ENCODE peak calls at places on chromosomes 12 and 14, in four cellular contexts. Y, W, O and D are unnamed samples.

GRCh38 chr14:37559386-37559785 is 35.7 kb downstream of the FOXA1 start:
- DNase-seq in Y (no peak), W (no peak), O (no peak), D (no peak)

GRCh38 chr12:42094277-42094676 is 50.4 kb downstream of the GXYLT1 start:
- DNase-seq in Y (peak), W (no peak), O (no peak), D (peak)

GRCh38 chr14:59085207-59085739 is 103.2 kb upstream of the DAAM1 start:
- DNase-seq in Y (no peak), W (no peak), O (no peak), D (no peak)

GRCh38 chr12:120944645-120945217 is 33.6 kb upstream of the HNF1A start:
- DNase-seq in Y (no peak), W (no peak), O (peak), D (peak)

GRCh38 chr12:9928607-9929006 is 3.6 kb downstream of the CLEC2A start:
- DNase-seq in Y (no peak), W (no peak), O (no peak), D (no peak)

GRCh38 chr12:94074970-94075695 is 73.2 kb upstream of the PLXNC1 start:
- DNase-seq in Y (peak), W (peak), O (peak), D (peak)

GRCh38 chr14:96538663-96539317 is 36.6 kb downstream of the PAPOLA start:
- DNase-seq in Y (no peak), W (no peak), O (no peak), D (no peak)

GRCh38 chr14:92560106-92560865 is 46.7 kb downstream of the RIN3 start:
- DNase-seq in Y (no peak), W (no peak), O (no peak), D (no peak)

GRCh38 chr12:45725631-45726593 is 3.6 kb upstream of the ARID2 start:
- DNase-seq in Y (no peak), W (no peak), O (no peak), D (peak)

GRCh38 chr12:67413577-67413976 is 144.4 kb downstream of the CAND1 start:
- DNase-seq in Y (no peak), W (no peak), O (no peak), D (no peak)

GRCh38 chr14:69055125-69055524 is 76.0 kb upstream of the ACTN1 start:
- DNase-seq in Y (no peak), W (no peak), O (no peak), D (no peak)

GRCh38 chr12:104356231-104357115 is 52.9 kb downstream of the EID3 start:
- DNase-seq in Y (no peak), W (no peak), O (no peak), D (no peak)

GRCh38 chr14:105067140-105067968 is 2.1 kb upstream of the GPR132 start:
- DNase-seq in Y (no peak), W (no peak), O (no peak), D (no peak)

GRCh38 chr14:104082807-104083206 is 2.7 kb upstream of the ASPG start:
- DNase-seq in Y (no peak), W (peak), O (peak), D (no peak)

GRCh38 chr12:116697305-116698130 is 40.4 kb downstream of the SPRING1 start:
- DNase-seq in Y (peak), W (no peak), O (no peak), D (peak)

GRCh38 chr14:74658535-74659130 is 46.6 kb upstream of the LTBP2 start:
- DNase-seq in Y (no peak), W (no peak), O (no peak), D (no peak)

GRCh38 chr14:77615231-77616132 is 955 bp downstream of the SPTLC2 start:
- DNase-seq in Y (no peak), W (no peak), O (no peak), D (peak)

GRCh38 chr14:77613207-77613606 is 3.2 kb downstream of the SPTLC2 start:
- DNase-seq in Y (no peak), W (no peak), O (no peak), D (peak)

GRCh38 chr14:77618381-77618780 is 1.9 kb upstream of the SPTLC2 start:
- DNase-seq in Y (no peak), W (no peak), O (no peak), D (no peak)

GRCh38 chr14:77616133-77616453 is 344 bp downstream of the SPTLC2 start:
- DNase-seq in Y (no peak), W (no peak), O (no peak), D (no peak)

GRCh38 chr14:77616454-77617229 is at the start of gene SPTLC2:
- DNase-seq in Y (peak), W (peak), O (peak), D (peak)
- TF ChIP-seq POLR2A in Y (peak), W (peak), O (no peak), D (peak)

GRCh38 chr14:60324837-60325236 is 75.8 kb downstream of the PPM1A start:
- DNase-seq in Y (no peak), W (no peak), O (no peak), D (no peak)

GRCh38 chr14:60326274-60326673 is 77.3 kb downstream of the PPM1A start:
- DNase-seq in Y (no peak), W (no peak), O (no peak), D (no peak)

GRCh38 chr14:60328588-60328987 is 79.6 kb downstream of the PPM1A start:
- DNase-seq in Y (no peak), W (no peak), O (no peak), D (no peak)

GRCh38 chr14:60331201-60332045 is 82.4 kb downstream of the PPM1A start:
- DNase-seq in Y (peak), W (peak), O (peak), D (peak)

DNA sequence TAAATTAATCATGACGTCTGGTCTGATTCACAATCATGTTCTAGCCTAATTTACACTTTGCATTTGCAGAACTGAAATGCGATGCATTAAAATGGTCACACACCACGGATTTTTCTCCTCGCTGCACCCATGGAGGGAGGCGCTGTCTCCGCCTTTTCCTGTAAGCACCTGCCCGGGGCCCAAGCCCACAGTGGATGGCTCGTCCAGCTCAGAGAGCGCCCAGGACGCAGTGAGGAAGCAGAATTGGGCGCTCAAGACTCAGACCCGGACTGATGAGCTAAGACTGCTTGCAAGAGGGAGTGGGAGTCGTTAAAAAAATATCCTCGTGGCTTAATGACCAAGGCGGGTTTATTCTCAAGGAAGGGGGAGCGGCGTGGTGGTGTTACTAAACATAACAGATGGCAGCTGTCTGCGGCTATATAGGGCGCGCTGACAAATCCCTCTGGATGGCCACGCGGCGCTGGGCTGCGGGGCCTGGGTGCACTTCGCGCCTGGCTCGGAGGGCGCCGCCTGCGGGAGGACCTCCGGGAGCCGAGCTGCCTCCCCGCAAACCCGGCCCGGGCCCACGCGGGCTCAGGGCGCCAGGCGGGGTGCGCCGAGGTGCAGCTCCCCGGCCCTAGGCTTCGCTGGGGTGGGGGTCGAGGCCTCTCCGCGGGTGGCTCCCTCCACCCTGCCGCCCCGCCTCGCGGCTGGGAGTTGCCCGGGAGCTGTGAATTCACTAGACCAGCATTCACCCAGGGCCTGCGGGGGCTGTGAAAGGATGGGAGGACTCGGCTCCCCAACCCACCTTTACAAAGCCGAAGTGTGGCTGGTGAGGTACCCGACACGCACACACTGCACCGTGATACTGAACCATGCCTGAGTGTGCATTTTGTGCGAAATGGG is 78.7 kb downstream of the PPM1A start:
- DNase-seq in Y (no peak), W (no peak), O (peak), D (peak)
- TF ChIP-seq POLR2A in Y (no peak), W (no peak), O (no peak), D (no peak)

DNA sequence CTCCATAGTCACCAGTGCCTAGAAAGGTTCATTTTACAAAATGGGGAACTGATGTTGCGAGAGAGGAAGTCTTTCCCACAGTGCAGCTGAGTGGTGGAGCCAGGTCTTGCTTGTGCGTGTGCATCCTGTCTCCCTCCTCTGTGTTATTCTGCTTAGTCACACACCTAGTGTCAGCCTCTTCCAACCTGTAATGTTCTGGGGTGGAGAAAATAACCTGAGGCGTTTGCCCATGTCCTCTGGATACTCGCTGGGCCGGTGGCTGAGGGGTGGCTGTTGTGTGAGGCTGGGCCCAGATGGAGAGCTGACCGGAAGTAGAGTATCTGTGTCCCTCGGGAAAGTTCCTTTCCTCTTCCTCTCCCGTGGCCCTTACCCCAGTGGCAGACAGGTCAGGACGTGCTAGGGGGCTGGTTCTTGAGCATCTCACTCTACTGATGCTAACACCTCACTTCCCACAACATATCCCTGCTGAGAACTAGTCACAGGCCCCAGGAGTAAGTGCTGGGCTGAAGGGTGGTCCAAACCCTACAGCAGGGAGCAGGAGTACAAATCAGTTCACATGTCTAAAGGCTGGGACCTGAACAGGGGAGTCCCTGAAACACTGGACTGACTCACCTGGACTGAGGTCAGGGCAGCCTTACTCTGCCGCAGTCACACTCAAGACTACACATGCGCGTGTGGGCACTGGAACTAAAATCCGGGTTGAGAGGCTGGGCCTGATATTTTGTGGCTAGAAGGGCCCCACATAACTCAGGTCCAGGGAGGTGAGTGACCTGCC is 7.0 kb downstream of the MLF2 start:
- DNase-seq in Y (no peak), W (no peak), O (no peak), D (no peak)
- TF ChIP-seq POLR2A in Y (no peak), W (no peak), O (no peak), D (no peak)

DNA sequence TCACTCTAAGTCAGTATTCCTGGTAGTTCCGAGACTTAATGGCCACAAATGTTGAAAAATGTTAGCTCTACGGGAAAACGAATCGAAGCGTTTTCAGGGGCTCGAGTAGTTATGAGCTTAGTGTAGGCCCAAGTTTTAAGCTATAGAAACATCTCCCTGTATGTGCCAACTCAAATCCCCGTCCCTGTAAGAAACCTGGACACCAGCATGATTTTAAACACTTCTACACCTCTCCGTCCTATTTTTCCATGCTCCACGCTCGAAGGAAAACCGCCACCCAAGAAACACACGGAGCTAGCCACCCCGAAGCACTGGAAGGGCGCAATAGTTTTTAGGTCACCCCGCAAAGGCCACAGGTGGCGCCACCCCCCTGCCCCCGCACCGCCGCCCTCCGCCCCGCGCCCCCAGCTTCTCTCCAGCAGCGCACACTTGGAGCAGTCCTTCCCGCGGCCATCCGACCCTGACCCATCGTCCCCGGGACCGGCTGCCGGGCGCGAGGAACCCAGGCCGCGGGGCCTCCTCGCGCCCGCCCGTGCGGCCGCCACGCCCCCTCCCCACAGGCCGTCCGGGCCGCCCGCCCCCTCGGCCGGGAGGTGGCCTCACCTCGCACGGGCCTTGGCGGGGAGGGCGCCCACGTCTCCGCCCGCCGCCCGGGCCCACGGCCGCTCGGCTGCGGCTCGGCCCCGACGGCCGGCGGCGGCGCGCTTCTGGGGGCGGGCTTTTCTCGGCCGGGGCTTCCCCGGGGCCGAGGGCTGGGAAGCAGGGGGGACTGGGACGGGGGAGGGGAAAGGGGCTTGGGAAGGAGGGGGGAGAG is 519 bp downstream of the R3HDM2 start:
- DNase-seq in Y (no peak), W (peak), O (peak), D (peak)
- TF ChIP-seq POLR2A in Y (no peak), W (no peak), O (no peak), D (peak)

DNA sequence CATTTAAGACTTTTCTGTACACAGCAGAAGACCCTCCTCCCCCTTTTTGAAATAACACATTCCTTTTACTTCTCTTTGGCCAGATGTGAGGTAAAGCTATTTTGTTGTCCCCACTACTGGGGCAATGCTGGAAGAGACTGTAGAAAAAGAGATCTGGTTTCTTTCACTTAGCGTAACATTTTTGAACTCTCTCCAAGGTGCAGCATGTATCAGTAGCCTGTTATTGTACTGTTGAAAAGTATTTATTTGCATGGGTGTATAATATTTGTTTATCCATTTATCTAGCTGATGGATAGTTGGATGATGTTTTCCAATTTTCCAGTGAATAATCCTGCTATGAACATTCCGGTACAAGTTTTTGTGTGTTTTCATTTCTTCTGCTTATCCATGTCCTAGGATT is 335.2 kb downstream of the SOX5 start:
- DNase-seq in Y (no peak), W (no peak), O (no peak), D (no peak)
- TF ChIP-seq POLR2A in Y (no peak), W (no peak), O (no peak), D (no peak)